ENCODE peak calls at places on chromosomes 2 and 18, in four cellular contexts. C is GM12878, Q is fibroblast of lung, I is IMR-90. P is an unnamed sample. For H4K20me1, the result is how much of the 10 kb centered on the place peaks cover.

GRCh38 chr2:131431336-131431735 is 44.6 kb upstream of the TUBA3D start:
- DNase-seq in Q (peak), C (no peak), I (peak), P (no peak)

GRCh38 chr18:38427234-38427633 is 861.6 kb upstream of the CELF4 start:
- DNase-seq in I (no peak), C (no peak), Q (no peak), P (no peak)

GRCh38 chr2:152620985-152621384 is 96.3 kb downstream of the PRPF40A start:
- DNase-seq in I (no peak), C (no peak), Q (no peak), P (no peak)

GRCh38 chr2:46117379-46117778 is 179.8 kb upstream of the EPAS1 start:
- DNase-seq in C (no peak), I (peak), Q (peak), P (peak)

GRCh38 chr2:149002378-149002890 is 36.1 kb upstream of the LYPD6B start:
- DNase-seq in C (no peak), Q (no peak), I (no peak), P (no peak)

GRCh38 chr2:150153646-150154307 is 333.7 kb downstream of the RND3 start:
- DNase-seq in C (no peak), Q (no peak), I (no peak), P (no peak)

GRCh38 chr2:214410128-214410775 is 602 bp upstream of the VWC2L start:
- DNase-seq in C (no peak), I (no peak), Q (no peak), P (no peak)

GRCh38 chr2:101038455-101039255 is 36.6 kb downstream of the RPL31 start:
- DNase-seq in Q (peak), I (no peak), C (no peak), P (peak)

GRCh38 chr2:225027061-225027762 is 15.1 kb downstream of the DOCK10 start:
- DNase-seq in I (no peak), C (no peak), Q (no peak), P (no peak)

GRCh38 chr2:33134086-33134763 is 187.5 kb downstream of the LTBP1 start:
- DNase-seq in I (peak), C (no peak), Q (peak), P (peak)

GRCh38 chr2:37558622-37559021 is 112.8 kb downstream of the CDC42EP3 start:
- DNase-seq in C (no peak), I (no peak), Q (no peak), P (no peak)

GRCh38 chr18:69659142-69659651 is 258.5 kb downstream of the DOK6 start:
- DNase-seq in C (no peak), I (no peak), Q (no peak), P (no peak)

GRCh38 chr2:7014201-7014640 is 97.0 kb downstream of the RNF144A start:
- DNase-seq in I (no peak), Q (no peak), C (no peak), P (no peak)

GRCh38 chr2:227880460-227880859 is 9.0 kb downstream of the DAW1 start:
- DNase-seq in C (no peak), I (no peak), Q (no peak), P (no peak)

GRCh38 chr2:144052103-144052502 is 467.8 kb downstream of the ZEB2 start:
- DNase-seq in I (no peak), C (no peak), Q (peak), P (no peak)

GRCh38 chr18:3453540-3454364 is 3.8 kb downstream of the TGIF1 start:
- DNase-seq in C (no peak), I (peak), Q (peak), P (peak)

GRCh38 chr2:185144159-185144919 is 546.0 kb downstream of the ZNF804A start:
- DNase-seq in I (no peak), Q (no peak), C (no peak), P (no peak)

GRCh38 chr2:99602475-99602874 is 112.7 kb upstream of the REV1 start:
- DNase-seq in Q (peak), I (peak), C (no peak), P (peak)

GRCh38 chr18:56873441-56874140 is 222.4 kb downstream of the WDR7 start:
- DNase-seq in C (no peak), Q (no peak), I (no peak), P (no peak)

GRCh38 chr2:48424866-48425265 is 105.1 kb upstream of the STON1 start:
- DNase-seq in Q (no peak), C (no peak), I (no peak), P (no peak)

GRCh38 chr2:230767862-230768388 is 55.3 kb downstream of the CAB39 start:
- DNase-seq in C (no peak), I (no peak), Q (no peak), P (no peak)

GRCh38 chr2:199458806-199459285 is 1.1 kb upstream of the SATB2 start:
- DNase-seq in I (peak), Q (no peak), C (no peak), P (peak)

GRCh38 chr2:20509766-20510490 is 63.1 kb downstream of the RHOB start:
- DNase-seq in C (no peak), I (peak), Q (no peak), P (peak)

GRCh38 chr2:111202266-111203040 is 81.7 kb downstream of the BCL2L11 start:
- DNase-seq in I (peak), Q (peak), C (no peak), P (no peak)

GRCh38 chr2:100054426-100054825 is 88.0 kb downstream of the AFF3 start:
- DNase-seq in I (no peak), Q (no peak), C (no peak), P (no peak)

GRCh38 chr2:121298476-121298875 is 13.5 kb upstream of the TFCP2L1 start:
- DNase-seq in I (no peak), C (no peak), Q (no peak), P (no peak)

DNA sequence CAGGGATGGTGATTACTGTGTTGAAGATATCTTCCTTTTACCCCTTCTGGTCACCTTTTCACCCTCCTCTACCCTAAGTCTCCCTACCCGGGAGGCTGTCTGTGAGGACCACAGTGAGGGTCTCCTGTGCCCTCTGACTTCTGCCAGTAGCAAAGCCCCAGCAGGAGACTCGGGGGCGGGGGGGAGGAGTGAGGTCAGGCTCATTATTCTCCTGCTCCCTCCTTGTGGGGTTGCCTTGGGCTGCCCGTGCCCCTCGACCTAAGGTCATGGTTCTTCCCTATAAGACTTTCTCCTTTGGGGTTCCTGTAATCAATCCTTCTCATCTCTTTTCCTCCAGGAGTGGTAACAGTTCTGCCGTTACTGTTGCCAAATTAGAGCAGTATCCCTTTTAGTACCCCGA is 65.5 kb downstream of the GREB1L start:
- DNase-seq in I (no peak), Q (no peak), C (no peak), P (no peak)
- H4K20me1 ChIP-seq in I (under half), Q (under half), C (under half), P (under half)

GRCh38 chr18:23134780-23135678 is at the start of gene CABLES1:
- DNase-seq in C (no peak), I (peak), Q (peak), P (peak)

GRCh38 chr18:23136326-23137092 is 1.2 kb downstream of the CABLES1 start:
- DNase-seq in Q (peak), I (no peak), C (no peak), P (peak)

GRCh38 chr18:23133860-23134779 is 1.2 kb upstream of the CABLES1 start:
- DNase-seq in C (peak), Q (no peak), I (no peak), P (no peak)

GRCh38 chr18:23137093-23137640 is 1.9 kb downstream of the CABLES1 start:
- DNase-seq in I (no peak), C (no peak), Q (peak), P (no peak)

DNA sequence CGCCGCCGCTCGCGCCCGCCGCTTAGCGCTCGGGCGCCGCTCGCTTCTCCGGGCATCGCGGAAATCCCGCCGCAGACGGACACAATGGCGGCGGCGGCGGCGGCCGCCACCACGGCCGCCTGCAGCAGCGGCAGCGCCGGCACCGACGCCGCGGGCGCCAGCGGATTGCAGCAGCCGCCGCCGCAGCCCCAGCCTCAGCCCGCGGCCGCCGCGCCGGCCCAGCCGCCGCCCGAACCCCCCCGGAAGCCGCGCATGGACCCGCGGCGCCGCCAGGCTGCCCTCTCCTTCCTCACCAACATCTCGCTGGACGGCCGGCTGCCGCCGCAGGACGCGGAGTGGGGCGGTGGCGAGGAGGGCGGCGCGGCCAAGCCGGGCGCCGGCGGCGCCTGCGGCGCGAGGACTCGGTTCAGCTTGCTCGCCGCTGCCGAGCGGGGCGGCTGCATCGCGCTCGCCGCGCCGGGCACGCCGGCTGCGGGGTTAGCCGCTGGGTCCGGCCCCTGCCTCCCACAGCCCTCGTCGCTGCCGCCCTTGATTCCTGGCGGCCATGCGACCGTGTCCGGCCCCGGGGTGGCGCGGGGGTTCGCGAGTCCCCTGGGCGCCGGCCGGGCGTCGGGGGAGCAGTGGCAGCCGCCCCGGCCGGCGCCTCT is 517 bp downstream of the CABLES1 start:
- DNase-seq in C (no peak), I (no peak), Q (no peak), P (peak)
- H3K4me3 ChIP-seq in C (peak), I (peak), Q (no peak), P (peak)

GRCh38 chr2:73080321-73081131 is 9.0 kb upstream of the SFXN5 start:
- DNase-seq in Q (no peak), I (no peak), C (no peak), P (no peak)
- H4K20me1 ChIP-seq in Q (under half), I (half or more), C (under half), P (half or more)

GRCh38 chr18:48932822-48933510 is 17.8 kb downstream of the SMAD7 start:
- DNase-seq in C (no peak), Q (no peak), I (no peak), P (peak)

GRCh38 chr18:48933578-48934399 is 17.0 kb downstream of the SMAD7 start:
- DNase-seq in I (no peak), Q (no peak), C (no peak), P (peak)

GRCh38 chr18:48934400-48934707 is 16.4 kb downstream of the SMAD7 start:
- DNase-seq in Q (no peak), C (no peak), I (no peak), P (no peak)

GRCh38 chr18:48935433-48935774 is 15.4 kb downstream of the SMAD7 start:
- DNase-seq in Q (no peak), C (no peak), I (no peak), P (no peak)

GRCh38 chr18:48934708-48935432 is 15.9 kb downstream of the SMAD7 start:
- DNase-seq in Q (peak), C (peak), I (no peak), P (peak)
- H3K4me3 ChIP-seq in Q (no peak), C (peak), I (no peak), P (peak)

GRCh38 chr18:48336332-48336731 is 72.9 kb downstream of the ZBTB7C start:
- DNase-seq in Q (no peak), C (no peak), I (no peak), P (no peak)
- H4K20me1 ChIP-seq in Q (under half), C (under half), I (under half), P (under half)

DNA sequence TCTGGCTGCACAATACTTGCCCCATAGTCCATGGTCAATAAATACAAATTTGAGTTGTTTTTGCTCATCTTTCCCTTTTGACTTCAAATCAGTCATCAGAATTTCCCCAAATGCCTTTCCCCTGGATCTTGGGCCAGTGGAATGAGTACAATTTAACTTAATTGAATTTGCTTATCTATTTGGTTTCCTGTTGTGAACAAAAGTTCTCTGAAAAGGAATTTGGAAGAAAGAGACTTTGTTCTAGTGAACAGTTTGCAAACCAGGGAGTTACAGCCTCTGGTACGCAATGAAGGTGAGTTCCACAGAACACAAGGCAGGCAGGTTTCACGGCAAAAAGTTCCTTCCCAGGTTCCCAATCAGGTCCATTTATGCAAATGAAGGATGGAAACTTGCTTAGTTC is 1.2 kb upstream of the UGT1A1 start:
- DNase-seq in Q (no peak), I (peak), C (no peak), P (no peak)
- H3K4me3 ChIP-seq in Q (no peak), I (no peak), C (no peak), P (no peak)

GRCh38 chr2:236061899-236062298 is 106.3 kb downstream of the GBX2 start:
- DNase-seq in I (no peak), C (no peak), Q (no peak), P (no peak)
- H4K20me1 ChIP-seq in I (under half), C (under half), Q (under half), P (under half)

GRCh38 chr2:17753803-17754663 is at the start of the genes GEN1 and SMC6:
- DNase-seq in Q (peak), I (peak), C (peak), P (peak)
- H3K4me3 ChIP-seq in Q (peak), I (peak), C (peak), P (peak)

P was measured in osteoblast.